ENCODE peak calls at places on chromosomes 12 and 14, in seven cellular contexts. B, J, S, U, T, W and C are unnamed samples. For H3K36me3, the result is how much of the 10 kb centered on the place peaks cover.

GRCh38 chr14:32701475-32701874 is 237.2 kb upstream of the NPAS3 start:
- DNase-seq in B (no peak), J (no peak), S (no peak), U (no peak), T (no peak), W (no peak), C (no peak)

GRCh38 chr14:28767851-28768548 is 1.4 kb downstream of the FOXG1 start:
- DNase-seq in B (no peak), J (no peak), S (no peak), U (no peak), T (no peak), W (no peak), C (no peak)

GRCh38 chr12:130818381-130819247 is 20.4 kb downstream of the STX2 start:
- DNase-seq in B (no peak), J (peak), S (no peak), U (peak), T (peak), W (peak), C (peak)

GRCh38 chr12:123150273-123150803 is 552 bp downstream of the PITPNM2 start:
- DNase-seq in B (no peak), J (no peak), S (no peak), U (no peak), T (peak), W (peak), C (peak)

GRCh38 chr14:89624500-89625156 is 207.6 kb upstream of the FOXN3 start:
- DNase-seq in B (no peak), J (no peak), S (no peak), U (no peak), T (no peak), W (no peak), C (no peak)

GRCh38 chr14:90517431-90517841 is 120.6 kb downstream of the CALM1 start:
- DNase-seq in B (no peak), J (no peak), S (peak), U (no peak), T (peak), W (no peak), C (no peak)

GRCh38 chr12:100988278-100988625 is 193.7 kb downstream of the ANO4 start:
- DNase-seq in B (no peak), J (no peak), S (no peak), U (no peak), T (no peak), W (no peak), C (no peak)

GRCh38 chr14:91288876-91289275 is 44.4 kb upstream of the GPR68 start:
- DNase-seq in B (no peak), J (no peak), S (no peak), U (no peak), T (no peak), W (no peak), C (no peak)

GRCh38 chr14:51283402-51283825 is 43.4 kb downstream of the TMX1 start:
- DNase-seq in B (no peak), J (no peak), S (peak), U (no peak), T (no peak), W (no peak), C (no peak)

GRCh38 chr12:1878214-1878613 is 40.2 kb downstream of the CACNA2D4 start:
- DNase-seq in B (peak), J (no peak), S (no peak), U (no peak), T (no peak), W (no peak), C (no peak)

GRCh38 chr14:91919814-91920213 is 27.7 kb downstream of the FBLN5 start:
- DNase-seq in B (no peak), J (peak), S (no peak), U (no peak), T (no peak), W (peak), C (peak)

GRCh38 chr12:49824886-49825285 is 3.3 kb downstream of the NCKAP5L start:
- DNase-seq in B (peak), J (no peak), S (no peak), U (no peak), T (no peak), W (no peak), C (no peak)

GRCh38 chr12:7091660-7092228 is 501 bp downstream of the C1R start:
- DNase-seq in B (no peak), J (no peak), S (no peak), U (no peak), T (peak), W (peak), C (peak)

GRCh38 chr14:75010472-75010871 is 7.8 kb downstream of the EIF2B2 start:
- DNase-seq in B (no peak), J (no peak), S (no peak), U (no peak), T (no peak), W (no peak), C (no peak)

GRCh38 chr14:89429206-89430091 is 12.4 kb upstream of the FOXN3 start:
- DNase-seq in B (no peak), J (no peak), S (no peak), U (no peak), T (peak), W (no peak), C (no peak)

GRCh38 chr12:110090266-110091135 is 33.7 kb upstream of the IFT81 start:
- DNase-seq in B (no peak), J (no peak), S (no peak), U (no peak), T (no peak), W (no peak), C (no peak)

GRCh38 chr14:100239200-100239839 is 376 bp downstream of the YY1 start:
- DNase-seq in B (no peak), J (peak), S (no peak), U (no peak), T (peak), W (peak), C (peak)

GRCh38 chr14:94100847-94101246 is 9.7 kb upstream of the IFI27 start:
- DNase-seq in B (no peak), J (no peak), S (no peak), U (no peak), T (no peak), W (no peak), C (no peak)

GRCh38 chr14:33556382-33557121 is 394.3 kb downstream of the EGLN3 start:
- DNase-seq in B (no peak), J (no peak), S (no peak), U (no peak), T (no peak), W (no peak), C (no peak)

GRCh38 chr12:107564946-107565345 is 120.7 kb upstream of the PWP1 start:
- DNase-seq in B (no peak), J (no peak), S (peak), U (no peak), T (no peak), W (no peak), C (no peak)

GRCh38 chr12:52074006-52074405 is 4.2 kb downstream of the ATG101 start:
- DNase-seq in B (no peak), J (no peak), S (no peak), U (no peak), T (no peak), W (peak), C (no peak)

GRCh38 chr12:7935464-7935772 is 569 bp downstream of the SLC2A3 start:
- DNase-seq in B (no peak), J (no peak), S (no peak), U (no peak), T (no peak), W (no peak), C (no peak)

GRCh38 chr12:55670213-55670730 is 33.6 kb downstream of the OR10P1 start:
- DNase-seq in B (no peak), J (no peak), S (no peak), U (no peak), T (peak), W (no peak), C (no peak)

DNA sequence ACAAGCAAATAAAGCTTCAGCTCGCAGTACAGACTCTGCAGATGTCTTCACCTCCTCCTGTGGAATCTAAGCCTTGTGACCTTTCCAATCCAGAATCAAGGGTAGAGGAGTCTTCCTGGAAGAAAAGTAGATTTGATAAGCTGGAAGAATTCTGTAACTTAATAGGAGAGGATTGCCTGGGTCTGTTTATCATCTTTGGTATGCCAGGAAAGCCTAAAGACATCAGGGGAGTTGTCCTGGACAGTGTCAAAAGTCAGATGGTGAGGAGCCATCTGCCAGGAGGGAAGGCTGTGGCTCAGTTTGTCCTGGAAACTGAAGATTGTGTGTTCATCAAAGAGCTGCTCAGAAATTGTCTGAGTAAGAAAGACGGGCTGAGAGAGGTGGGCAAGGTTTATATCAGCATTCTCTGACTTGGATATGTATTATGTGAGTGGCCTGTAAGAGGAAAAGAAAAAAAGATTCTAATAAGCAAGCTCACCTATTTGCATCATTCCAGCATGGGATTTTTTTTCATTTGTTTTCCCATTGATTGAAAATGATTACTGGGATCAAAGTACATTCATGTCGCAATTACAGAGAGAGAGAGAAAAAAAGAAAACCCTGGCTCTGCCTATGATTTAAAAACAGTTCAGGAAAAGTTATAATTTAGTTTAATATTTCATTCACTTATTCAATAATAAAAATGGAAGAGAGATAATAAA is 767 bp downstream of the REP15 start:
- DNase-seq in B (no peak), J (no peak), S (peak), U (no peak), T (no peak), W (no peak), C (no peak)
- H3K27ac ChIP-seq in B (no peak), J (no peak), S (peak), U (peak), T (peak), W (no peak), C (no peak)

GRCh38 chr12:3523728-3524127 is 32.7 kb downstream of the PRMT8 start:
- DNase-seq in B (no peak), J (no peak), S (peak), U (no peak), T (no peak), W (no peak), C (no peak)

GRCh38 chr12:3520711-3521110 is 29.7 kb downstream of the PRMT8 start:
- DNase-seq in B (no peak), J (no peak), S (no peak), U (no peak), T (no peak), W (no peak), C (no peak)

GRCh38 chr12:3526776-3527175 is 35.8 kb downstream of the PRMT8 start:
- DNase-seq in B (no peak), J (no peak), S (no peak), U (no peak), T (no peak), W (no peak), C (no peak)

GRCh38 chr12:3520168-3520567 is 29.2 kb downstream of the PRMT8 start:
- DNase-seq in B (no peak), J (no peak), S (no peak), U (no peak), T (peak), W (no peak), C (peak)

GRCh38 chr12:3523058-3523457 is 32.1 kb downstream of the PRMT8 start:
- DNase-seq in B (no peak), J (no peak), S (no peak), U (no peak), T (no peak), W (no peak), C (no peak)
- H3K4me3 ChIP-seq in B (no peak), J (no peak), S (no peak), U (no peak), T (no peak), W (no peak), C (no peak)

DNA sequence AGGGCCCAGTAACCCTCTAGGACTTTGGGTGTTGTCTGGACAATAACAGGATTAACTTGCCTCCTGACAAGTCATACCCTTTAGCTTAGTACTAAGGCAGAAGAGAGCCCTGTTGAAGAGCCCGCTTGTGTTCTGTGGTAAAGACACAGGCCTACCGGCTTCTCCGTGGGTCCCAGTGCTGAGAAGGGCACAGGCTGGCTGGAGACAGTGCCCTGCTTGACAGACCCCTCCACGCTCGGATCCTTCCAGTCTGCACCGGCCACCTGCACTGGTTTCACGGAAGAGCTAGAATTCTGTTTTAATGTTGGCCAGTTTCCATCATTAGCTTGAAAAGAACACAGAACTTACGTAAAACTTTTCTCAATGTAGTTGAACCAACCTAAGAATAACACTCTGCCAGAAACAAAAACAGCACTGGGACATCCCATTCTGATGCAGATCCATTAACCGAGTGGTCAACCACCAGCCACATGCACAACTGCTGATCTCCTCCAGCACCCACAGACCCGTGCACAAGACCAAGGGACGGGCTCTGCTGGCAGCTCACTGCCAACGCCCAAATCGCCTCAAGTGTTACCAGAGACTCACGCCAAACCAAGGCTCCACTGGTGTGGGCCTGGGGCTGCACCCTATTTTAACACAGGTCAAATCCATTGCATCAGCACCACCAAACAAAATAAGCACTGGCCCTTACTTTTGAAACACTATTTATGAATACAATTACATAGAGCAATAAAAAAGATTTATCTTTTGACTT is 27.1 kb downstream of the ZFYVE21 start:
- DNase-seq in B (no peak), J (peak), S (no peak), U (no peak), T (no peak), W (no peak), C (no peak)
- H3K36me3 ChIP-seq in B (half or more), J (half or more), S (under half), U (under half), T (under half), W (under half), C (half or more)

DNA sequence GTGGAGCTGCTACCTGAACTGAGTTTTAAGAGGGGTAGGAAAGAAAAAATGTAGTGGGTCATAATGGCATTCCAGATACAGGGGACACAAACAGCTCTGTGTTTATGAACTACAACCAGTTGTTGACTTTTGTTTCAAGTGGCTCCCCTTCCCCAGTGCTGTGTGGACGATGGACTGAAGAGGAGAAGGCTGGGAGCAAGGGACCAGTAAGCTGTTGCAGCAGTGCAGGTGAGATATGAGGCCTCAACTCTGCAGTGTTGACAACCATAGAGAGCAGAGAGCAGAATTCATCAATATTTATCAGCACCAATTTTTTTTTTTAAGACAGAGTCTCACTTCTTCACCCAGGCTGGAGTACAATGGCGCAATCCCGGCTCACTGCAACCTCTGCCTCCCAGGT is 46.6 kb downstream of the MDM2 start:
- DNase-seq in B (no peak), J (no peak), S (no peak), U (no peak), T (no peak), W (no peak), C (no peak)
- H3K27ac ChIP-seq in B (no peak), J (no peak), S (no peak), U (no peak), T (no peak), W (no peak), C (no peak)

GRCh38 chr14:96423446-96424103 is 31.6 kb downstream of the AK7 start:
- DNase-seq in B (no peak), J (no peak), S (no peak), U (no peak), T (no peak), W (no peak), C (no peak)
- H3K4me3 ChIP-seq in B (peak), J (no peak), S (peak), U (peak), T (peak), W (no peak), C (peak)

DNA sequence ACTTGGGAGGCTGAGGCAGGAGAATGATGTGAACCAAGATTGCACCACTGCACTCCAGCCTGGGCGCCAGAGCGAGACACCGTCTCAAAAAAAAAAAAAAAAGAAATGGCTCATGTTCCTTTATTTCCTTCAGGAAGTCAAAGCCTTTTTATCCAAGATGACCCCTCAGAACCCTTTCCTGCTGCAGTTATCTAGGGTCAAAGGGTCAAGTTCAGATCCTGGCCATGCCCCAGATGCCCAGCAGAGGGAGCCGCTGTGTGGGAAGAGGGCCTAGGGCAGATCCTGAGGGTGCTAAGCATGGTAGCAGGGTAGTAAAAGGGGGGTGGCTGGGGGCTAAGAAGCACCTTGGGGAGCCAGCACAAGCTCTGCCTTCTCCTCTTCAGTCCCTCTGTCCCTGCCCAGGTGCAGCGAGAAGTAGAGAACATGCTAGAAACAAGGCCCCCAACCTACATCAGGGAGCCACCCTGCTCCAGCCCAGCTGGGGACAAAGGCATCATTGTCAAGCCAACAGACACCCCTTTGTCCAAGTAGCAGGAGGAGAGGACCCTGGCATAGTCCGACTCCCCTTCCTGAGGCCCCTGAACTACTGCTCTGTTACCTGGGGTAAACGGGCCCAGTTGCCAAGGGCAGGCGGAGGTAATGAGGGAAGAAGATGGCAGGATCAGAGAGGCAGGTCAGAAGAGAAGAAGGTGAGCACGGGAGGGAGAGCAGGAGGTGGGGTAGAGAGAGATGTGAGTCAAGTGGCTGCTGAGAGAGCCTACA is 6.5 kb downstream of the NFE2 start:
- DNase-seq in B (no peak), J (peak), S (peak), U (peak), T (peak), W (peak), C (peak)
- H3K36me3 ChIP-seq in B (under half), J (under half), S (under half), U (under half), T (under half), W (under half), C (under half)

GRCh38 chr14:61437383-61437782 is 116.0 kb downstream of the PRKCH start:
- DNase-seq in B (no peak), J (no peak), S (no peak), U (no peak), T (no peak), W (no peak), C (no peak)

GRCh38 chr14:61438860-61439765 is 117.7 kb downstream of the PRKCH start:
- DNase-seq in B (peak), J (no peak), S (peak), U (no peak), T (peak), W (no peak), C (no peak)

GRCh38 chr14:61439779-61440418 is 118.5 kb downstream of the PRKCH start:
- DNase-seq in B (no peak), J (no peak), S (no peak), U (no peak), T (no peak), W (no peak), C (no peak)

GRCh38 chr14:61438036-61438435 is 116.7 kb downstream of the PRKCH start:
- DNase-seq in B (no peak), J (no peak), S (no peak), U (no peak), T (no peak), W (no peak), C (no peak)

GRCh38 chr14:61438497-61438859 is 117.1 kb downstream of the PRKCH start:
- DNase-seq in B (no peak), J (no peak), S (no peak), U (no peak), T (no peak), W (no peak), C (no peak)
- H3K27ac ChIP-seq in B (no peak), J (no peak), S (no peak), U (peak), T (peak), W (no peak), C (peak)

GRCh38 chr12:94304012-94304411 is 155.6 kb downstream of the PLXNC1 start:
- DNase-seq in B (no peak), J (no peak), S (no peak), U (no peak), T (no peak), W (no peak), C (no peak)
- H3K4me3 ChIP-seq in B (no peak), J (no peak), S (no peak), U (no peak), T (no peak), W (no peak), C (no peak)

GRCh38 chr14:22569106-22569748 is 19.8 kb downstream of the DAD1 start:
- DNase-seq in B (no peak), J (no peak), S (no peak), U (no peak), T (no peak), W (no peak), C (no peak)

GRCh38 chr14:22567437-22567836 is 21.6 kb downstream of the DAD1 start:
- DNase-seq in B (no peak), J (no peak), S (no peak), U (peak), T (no peak), W (no peak), C (no peak)

GRCh38 chr14:22572562-22573058 is 16.4 kb downstream of the DAD1 start:
- DNase-seq in B (no peak), J (no peak), S (peak), U (no peak), T (no peak), W (no peak), C (no peak)

GRCh38 chr14:22570132-22570949 is 18.7 kb downstream of the DAD1 start:
- DNase-seq in B (peak), J (peak), S (peak), U (peak), T (peak), W (peak), C (no peak)

GRCh38 chr14:22569749-22570131 is 19.3 kb downstream of the DAD1 start:
- DNase-seq in B (no peak), J (no peak), S (no peak), U (no peak), T (no peak), W (no peak), C (no peak)
- H3K36me3 ChIP-seq in B (under half), J (under half), S (half or more), U (under half), T (under half), W (under half), C (half or more)